ENCODE peak calls at places on chromosomes 4 and X, in eight cellular contexts. D is CD4-positive, CD25-positive, alpha-beta regulatory T cell; Y is HAP-1; N is endodermal cell; T is ascending aorta; E is CD8-positive, alpha-beta T cell; C is GM23248; J is upper lobe of left lung. I is an unnamed sample. For H3K36me3, the result is how much of the 10 kb centered on the place peaks cover.

GRCh38 chrX:110322603-110323002 is 4.7 kb upstream of the AMMECR1 start:
- DNase-seq in Y (peak), D (no peak), E (no peak), J (no peak), T (no peak), C (peak), N (no peak), I (no peak)

GRCh38 chrX:121114691-121115090 is 67.3 kb downstream of the GLUD2 start:
- DNase-seq in C (no peak), J (no peak), N (no peak), Y (no peak), E (no peak), T (no peak), D (no peak), I (no peak)

GRCh38 chr4:58225460-58225859 is 1115.3 kb upstream of the IGFBP7 start:
- DNase-seq in C (no peak), D (no peak), N (no peak), J (no peak), Y (no peak), E (no peak), T (no peak), I (no peak)

GRCh38 chrX:2334237-2334636 is 166.5 kb downstream of the DHRSX start:
- DNase-seq in D (no peak), T (no peak), C (no peak), N (no peak), Y (no peak), J (no peak), E (no peak), I (no peak)

GRCh38 chrX:54294306-54294705 is 63.5 kb downstream of the WNK3 start:
- DNase-seq in C (no peak), Y (no peak), E (no peak), T (no peak), D (no peak), N (no peak), J (no peak), I (no peak)

GRCh38 chrX:16459008-16459407 is 190.9 kb upstream of the S100G start:
- DNase-seq in C (no peak), Y (no peak), J (no peak), E (no peak), D (no peak), T (no peak), N (no peak), I (no peak)

GRCh38 chr4:148850257-148850995 is 408.2 kb upstream of the NR3C2 start:
- DNase-seq in Y (no peak), T (no peak), N (no peak), D (no peak), J (no peak), E (no peak), C (no peak), I (no peak)

GRCh38 chrX:150715180-150715579 is 22.0 kb downstream of the MTMR1 start:
- DNase-seq in E (no peak), T (no peak), D (no peak), N (no peak), C (peak), J (no peak), Y (no peak), I (no peak)

GRCh38 chrX:39212456-39212855 is 411.2 kb downstream of the MID1IP1 start:
- DNase-seq in N (no peak), Y (no peak), C (no peak), T (no peak), J (no peak), D (no peak), E (peak), I (no peak)

GRCh38 chr4:48680848-48681568 is 99.1 kb downstream of the FRYL start:
- DNase-seq in E (no peak), N (no peak), D (no peak), T (no peak), C (no peak), Y (no peak), J (no peak), I (no peak)

GRCh38 chrX:22220941-22221340 is 51.8 kb upstream of the CBLL2 start:
- DNase-seq in C (peak), T (no peak), Y (no peak), E (no peak), N (no peak), D (no peak), J (no peak), I (no peak)

GRCh38 chr4:149952101-149952500 is 126.1 kb upstream of the DCLK2 start:
- DNase-seq in C (no peak), Y (no peak), N (no peak), E (no peak), T (no peak), D (no peak), J (no peak), I (no peak)

GRCh38 chrX:69073721-69074120 is 91.5 kb downstream of the PJA1 start:
- DNase-seq in Y (no peak), N (no peak), D (no peak), J (peak), E (no peak), C (no peak), T (no peak), I (no peak)

GRCh38 chrX:152575331-152575730 is 62.4 kb upstream of the GABRQ start:
- DNase-seq in Y (no peak), N (no peak), E (no peak), D (no peak), C (no peak), T (no peak), J (no peak), I (no peak)

GRCh38 chrX:84737471-84737871 is 235.2 kb upstream of the HDX start:
- DNase-seq in J (no peak), T (no peak), N (no peak), C (peak), Y (no peak), E (no peak), D (no peak), I (no peak)

GRCh38 chrX:124393238-124393637 is 46.9 kb downstream of the SH2D1A start:
- DNase-seq in E (no peak), N (no peak), D (no peak), Y (no peak), C (no peak), J (no peak), T (no peak), I (no peak)

GRCh38 chrX:38000706-38001105 is 5.6 kb upstream of the SYTL5 start:
- DNase-seq in T (no peak), Y (no peak), N (no peak), D (no peak), C (no peak), J (no peak), E (no peak), I (no peak)

GRCh38 chrX:132505116-132505515 is 16.3 kb upstream of the MBNL3 start:
- DNase-seq in J (no peak), C (peak), T (no peak), N (no peak), Y (no peak), E (no peak), D (no peak), I (no peak)

GRCh38 chr4:102230194-102230593 is 115.1 kb downstream of the SLC39A8 start:
- DNase-seq in C (no peak), T (no peak), J (no peak), N (no peak), Y (no peak), E (no peak), D (no peak), I (no peak)

GRCh38 chrX:133794151-133794550 is 191.2 kb downstream of the GPC3 start:
- DNase-seq in Y (peak), D (no peak), N (no peak), E (no peak), C (no peak), J (no peak), T (no peak), I (no peak)

GRCh38 chr4:58163172-58163571 is 1053.0 kb upstream of the IGFBP7 start:
- DNase-seq in N (no peak), C (no peak), D (no peak), Y (no peak), T (no peak), E (no peak), J (no peak), I (no peak)

GRCh38 chr4:169272265-169272886 is 1.6 kb upstream of the SH3RF1 start:
- DNase-seq in E (no peak), J (no peak), D (no peak), T (no peak), C (peak), Y (no peak), N (no peak), I (no peak)

GRCh38 chr4:39698424-39699009 is 581 bp downstream of the UBE2K start:
- DNase-seq in N (peak), C (peak), D (no peak), Y (peak), J (peak), E (peak), T (no peak), I (peak)

GRCh38 chr4:41975341-41975740 is 6.2 kb upstream of the DCAF4L1 start:
- DNase-seq in T (no peak), E (no peak), Y (no peak), J (no peak), D (no peak), C (no peak), N (no peak), I (no peak)

GRCh38 chr4:175639346-175639745 is 172.7 kb downstream of the GPM6A start:
- DNase-seq in D (no peak), J (no peak), C (no peak), N (no peak), T (no peak), E (no peak), Y (no peak), I (no peak)

GRCh38 chr4:106497271-106497670 is 128.7 kb upstream of the GIMD1 start:
- DNase-seq in D (no peak), E (no peak), Y (no peak), J (no peak), T (no peak), C (peak), N (no peak), I (no peak)

GRCh38 chr4:37453004-37453360 is 208.4 kb downstream of the NWD2 start:
- DNase-seq in C (peak), D (peak), J (peak), N (peak), Y (peak), T (no peak), E (peak), I (peak)

GRCh38 chr4:4606321-4606720 is 64.5 kb upstream of the STX18 start:
- DNase-seq in J (no peak), C (peak), T (no peak), N (no peak), E (no peak), Y (no peak), D (no peak), I (no peak)

GRCh38 chrX:109859673-109860072 is 126.6 kb upstream of the ACSL4 start:
- DNase-seq in C (no peak), Y (no peak), E (no peak), T (no peak), N (no peak), J (no peak), D (no peak), I (no peak)

GRCh38 chr4:5863461-5864113 is 29.3 kb downstream of the CRMP1 start:
- DNase-seq in E (no peak), Y (no peak), C (peak), N (no peak), T (no peak), D (no peak), J (no peak), I (no peak)

GRCh38 chr4:104966349-104967033 is 180.2 kb upstream of the TET2 start:
- DNase-seq in E (no peak), Y (no peak), C (no peak), J (peak), T (no peak), N (no peak), D (peak), I (no peak)

GRCh38 chr4:129839687-129840086 is 743.7 kb downstream of the C4orf33 start:
- DNase-seq in N (no peak), T (no peak), J (no peak), Y (no peak), D (no peak), E (no peak), C (no peak), I (no peak)

GRCh38 chr4:74038161-74039064 is at the start of gene CXCL3:
- DNase-seq in N (peak), T (no peak), C (peak), D (no peak), J (peak), Y (peak), E (no peak), I (peak)

GRCh38 chr4:3276961-3277360 is 15.9 kb upstream of the RGS12 start:
- DNase-seq in N (no peak), T (no peak), D (no peak), E (no peak), Y (no peak), J (peak), C (peak), I (peak)

GRCh38 chr4:5780831-5781480 is 70.0 kb downstream of the EVC start:
- DNase-seq in D (no peak), T (no peak), J (no peak), Y (no peak), C (peak), N (no peak), E (no peak), I (no peak)

DNA sequence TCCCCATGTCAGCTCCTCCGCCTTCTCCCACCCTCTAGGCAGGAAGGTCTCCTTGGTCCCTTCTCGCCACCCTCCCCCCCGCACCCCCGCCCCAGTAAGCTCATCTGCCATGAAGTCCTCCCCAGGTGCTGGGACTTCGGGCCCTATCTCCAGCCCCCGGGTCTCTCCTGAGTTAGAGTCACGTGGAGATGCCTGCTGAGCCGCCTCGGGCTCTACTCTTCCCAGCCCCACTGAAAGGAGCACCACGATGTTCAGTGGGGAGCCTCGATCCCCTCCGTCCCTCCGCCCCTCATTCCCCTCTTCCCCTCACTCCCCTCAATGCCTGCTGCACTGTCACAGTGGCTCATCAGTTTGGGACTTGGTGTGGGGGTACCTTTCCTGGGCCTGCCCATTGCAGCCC is 3.9 kb downstream of the HTRA3 start:
- DNase-seq in N (no peak), D (no peak), T (no peak), C (no peak), Y (no peak), E (no peak), J (no peak), I (no peak)
- H3K4me3 ChIP-seq in N (no peak), D (no peak), T (no peak), C (no peak), Y (no peak), E (no peak), J (no peak), I (no peak)

DNA sequence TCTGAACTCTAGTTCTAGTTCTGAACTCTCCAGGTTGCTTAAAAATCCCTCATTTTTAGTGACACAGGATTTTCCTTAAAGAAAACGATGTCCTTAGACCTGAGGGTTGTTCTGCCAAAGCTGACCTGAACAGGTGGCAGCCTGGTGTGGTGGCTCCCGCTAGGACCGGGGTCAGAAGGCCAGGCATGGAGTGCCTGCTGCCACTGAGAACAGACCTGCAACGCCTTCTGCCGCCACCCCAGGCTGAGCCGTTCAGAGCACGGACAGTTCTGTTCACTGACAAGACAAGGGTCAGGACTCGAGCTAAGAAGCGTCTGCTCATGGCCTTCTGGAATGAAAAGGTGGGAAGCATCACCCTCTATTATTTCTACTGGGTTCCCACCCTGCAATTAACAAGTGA is 15.8 kb downstream of the DCTD start:
- DNase-seq in T (no peak), N (no peak), J (no peak), D (no peak), C (no peak), E (no peak), Y (no peak), I (no peak)
- H3K36me3 ChIP-seq in T (half or more), N (half or more), J (under half), D (under half), C (under half), E (under half), Y (under half), I (under half)

GRCh38 chr4:80171656-80172055 is 25.6 kb upstream of the PRDM8 start:
- DNase-seq in T (no peak), D (no peak), N (no peak), Y (no peak), C (no peak), E (no peak), J (no peak), I (no peak)
- H3K4me3 ChIP-seq in T (no peak), D (peak), N (no peak), Y (no peak), C (no peak), E (peak), J (no peak), I (no peak)

GRCh38 chr4:7027284-7027683 is 15.9 kb upstream of the TADA2B start:
- DNase-seq in D (no peak), T (no peak), Y (no peak), J (no peak), C (no peak), N (no peak), E (no peak), I (no peak)
- H3K36me3 ChIP-seq in D (half or more), T (half or more), Y (under half), J (half or more), C (under half), N (half or more), E (under half), I (under half)

DNA sequence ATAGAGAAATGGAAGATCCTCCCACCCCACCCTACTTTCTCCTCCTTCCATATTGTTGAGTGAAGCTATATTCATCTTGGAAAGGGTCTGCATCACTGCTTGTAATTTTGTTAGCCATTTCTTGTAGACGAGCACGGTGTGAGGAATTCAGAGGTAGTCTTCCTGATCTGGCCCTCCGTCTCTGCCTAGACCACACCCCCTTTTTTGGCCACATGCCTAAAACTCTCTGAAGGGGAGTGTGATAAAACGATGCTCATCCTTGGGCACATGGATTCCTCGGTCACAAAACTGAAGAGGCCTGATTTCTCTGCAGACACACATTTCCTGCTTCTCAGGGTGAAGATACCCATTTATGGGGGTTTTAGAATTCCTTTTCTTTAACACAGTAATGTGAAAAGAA is 182.8 kb downstream of the LARP7 start:
- DNase-seq in D (no peak), N (no peak), E (no peak), J (no peak), T (no peak), C (no peak), Y (no peak), I (no peak)
- H3K4me3 ChIP-seq in D (no peak), N (no peak), E (no peak), J (no peak), T (no peak), C (no peak), Y (no peak), I (no peak)

DNA sequence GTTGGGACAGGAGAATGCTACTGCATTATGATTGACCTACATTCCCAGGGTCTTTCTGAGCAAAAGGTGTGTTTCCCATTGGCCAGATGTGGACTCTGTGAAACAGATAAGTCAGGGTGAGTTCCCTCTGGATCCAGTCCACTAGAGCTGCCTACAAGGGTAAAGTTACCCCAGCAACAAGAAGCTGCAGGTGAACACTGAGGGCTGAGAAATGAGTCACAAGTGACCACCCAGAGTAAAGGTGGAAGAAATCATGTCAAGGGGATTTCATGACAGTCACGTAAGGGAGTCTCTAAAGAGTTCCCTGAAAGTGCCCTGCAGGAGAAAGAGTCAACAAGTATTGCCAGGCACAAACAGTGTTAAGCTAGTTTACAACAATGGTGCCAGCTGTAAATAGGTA is 16.3 kb downstream of the F8A1 start:
- DNase-seq in D (no peak), E (no peak), Y (no peak), C (no peak), N (no peak), J (no peak), T (no peak), I (no peak)
- H3K36me3 ChIP-seq in D (under half), E (under half), Y (under half), C (under half), N (under half), J (under half), T (under half), I (under half)

GRCh38 chr4:165609653-165610052 is 230.8 kb downstream of the CPE start:
- DNase-seq in N (no peak), J (no peak), E (no peak), D (no peak), Y (no peak), C (no peak), T (no peak), I (peak)

GRCh38 chr4:165605811-165606210 is 227.0 kb downstream of the CPE start:
- DNase-seq in J (no peak), Y (no peak), C (no peak), E (no peak), T (no peak), N (no peak), D (no peak), I (no peak)

GRCh38 chr4:165612936-165613335 is 234.1 kb downstream of the CPE start:
- DNase-seq in N (peak), D (no peak), E (no peak), T (no peak), C (no peak), J (no peak), Y (no peak), I (peak)

GRCh38 chr4:165606465-165607205 is 227.8 kb downstream of the CPE start:
- DNase-seq in Y (no peak), E (no peak), N (no peak), J (no peak), T (no peak), C (no peak), D (no peak), I (no peak)

GRCh38 chr4:165610679-165611551 is 232.1 kb downstream of the CPE start:
- DNase-seq in J (no peak), N (no peak), D (no peak), Y (no peak), E (no peak), T (no peak), C (no peak), I (no peak)
- H3K4me3 ChIP-seq in J (no peak), N (no peak), D (peak), Y (no peak), E (no peak), T (no peak), C (no peak), I (no peak)

I was measured in H7.